ENCODE peak calls at places on chromosomes 11 and 22, in nine cellular contexts. Y is AG10803, W is iPS DF 6.9, Z is ascending aorta, H is SK-N-SH, T is AG04450, V is mammary epithelial cell, X is SJSA1, J is left lung. I is an unnamed sample.

GRCh38 chr22:40238425-40239344 is 61.0 kb downstream of the TNRC6B start:
- DNase-seq in V (peak; percentile 87), X (peak; percentile 78), T (peak; percentile 11), Y (peak; percentile 72), H (no peak), W (no peak), Z (no peak), J (no peak), I (peak; percentile 62)

GRCh38 chr22:39868741-39869140 is 24.8 kb downstream of the ENTHD1 start:
- DNase-seq in V (no peak), H (no peak), W (no peak), Y (no peak), T (no peak), Z (no peak), J (no peak), X (no peak), I (no peak)

GRCh38 chr11:2137202-2138071 is 1.8 kb downstream of the IGF2 start:
- DNase-seq in J (peak; percentile 76), W (no peak), Z (no peak), H (peak; percentile 95), X (peak; percentile 90), Y (peak; percentile 25), V (peak; percentile 20), T (peak; percentile 37), I (peak; percentile 78)

GRCh38 chr22:24200616-24201212 is 19.4 kb downstream of the SUSD2 start:
- DNase-seq in Z (no peak), W (no peak), V (peak; percentile 74), X (peak; percentile 76), Y (peak; percentile 80), H (peak; percentile 6), T (no peak), J (no peak), I (peak; percentile 48)

GRCh38 chr11:35893796-35894475 is 49.9 kb upstream of the LDLRAD3 start:
- DNase-seq in T (peak; percentile 21), V (peak; percentile 98), Y (peak; percentile 11), W (no peak), J (no peak), Z (no peak), X (no peak), H (no peak), I (peak; percentile 64)

GRCh38 chr11:33248416-33248957 is 8.7 kb upstream of the HIPK3 start:
- DNase-seq in H (no peak), J (no peak), V (peak; percentile 48), T (peak; percentile 20), Y (peak; percentile 86), X (no peak), W (no peak), Z (no peak), I (no peak)

GRCh38 chr11:83611616-83612015 is 325.4 kb upstream of the CCDC90B start:
- DNase-seq in J (no peak), W (no peak), Y (no peak), T (no peak), H (no peak), X (no peak), Z (no peak), V (no peak), I (no peak)

GRCh38 chr22:35446365-35446764 is 46.4 kb downstream of the MCM5 start:
- DNase-seq in W (no peak), H (no peak), T (peak; percentile 77), Y (peak; percentile 60), Z (no peak), J (peak; percentile 65), X (peak; percentile 55), V (peak; percentile 91), I (peak; percentile 64)

GRCh38 chr11:62832346-62833234 is at the start of gene TEX54:
- DNase-seq in Y (peak; percentile 24), T (no peak), H (no peak), V (no peak), W (no peak), Z (peak; percentile 74), X (no peak), J (no peak), I (peak; percentile 74)

GRCh38 chr22:28896611-28897010 is 13.2 kb downstream of the ZNRF3 start:
- DNase-seq in T (no peak), Y (no peak), V (peak; percentile 26), X (no peak), W (no peak), H (no peak), J (no peak), Z (no peak), I (no peak)

GRCh38 chr11:86955111-86955673 is at the start of gene FZD4:
- DNase-seq in H (peak; percentile 98), Y (peak; percentile 86), V (peak; percentile 87), W (no peak), X (peak; percentile 51), J (peak; percentile 94), Z (peak; percentile 93), T (peak; percentile 50), I (peak; percentile 97)

DNA sequence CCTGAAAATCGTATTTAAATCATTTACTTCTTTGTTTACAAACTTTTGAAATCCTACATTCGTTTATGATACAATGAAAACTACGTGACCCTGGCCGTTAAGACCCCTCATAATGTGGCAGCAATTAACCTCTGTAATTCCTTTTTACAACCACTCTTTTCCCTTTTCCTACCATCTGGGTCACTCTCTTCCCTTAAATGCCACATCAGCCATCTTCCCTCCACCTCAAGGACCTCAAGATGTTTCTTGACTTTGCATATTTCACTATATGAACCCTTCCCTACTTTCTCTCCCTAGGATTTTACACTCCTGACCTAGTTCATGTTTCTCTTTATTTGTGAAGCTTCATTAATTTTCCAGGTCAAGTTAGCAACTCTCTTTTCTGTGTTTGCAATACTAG is 26.8 kb downstream of the OR2AG2 start:
- DNase-seq in H (no peak), Z (no peak), W (no peak), J (no peak), T (no peak), Y (no peak), V (no peak), X (no peak), I (no peak)
- H3K4me3 ChIP-seq in H (no peak overlapping the region), Z (no peak overlapping the region), W (no peak overlapping the region), J (peak overlapping the region; percentile 35), T (no peak overlapping the region), Y (no peak overlapping the region), V (no peak overlapping the region), X (no peak overlapping the region), I (no peak overlapping the region)

GRCh38 chr11:116787436-116787785 is 412 bp downstream of the ZPR1 start:
- DNase-seq in W (no peak), Z (no peak), T (no peak), X (no peak), Y (no peak), H (no peak), V (no peak), J (no peak), I (peak; percentile 39)

GRCh38 chr11:116786966-116787365 is 857 bp downstream of the ZPR1 start:
- DNase-seq in W (no peak), X (no peak), H (peak; percentile 27), V (no peak), T (no peak), Z (no peak), J (no peak), Y (no peak), I (no peak)

GRCh38 chr11:116788534-116788933 is 711 bp upstream of the ZPR1 start:
- DNase-seq in X (no peak), Z (no peak), J (no peak), W (no peak), V (no peak), Y (no peak), T (no peak), H (peak; percentile 26), I (no peak)

GRCh38 chr11:116787786-116788486 is at the start of gene ZPR1:
- DNase-seq in Z (peak; percentile 91), J (peak; percentile 97), W (no peak), V (peak; percentile 55), T (no peak), X (peak; percentile 59), Y (peak; percentile 65), H (peak; percentile 96), I (peak; percentile 87)

DNA sequence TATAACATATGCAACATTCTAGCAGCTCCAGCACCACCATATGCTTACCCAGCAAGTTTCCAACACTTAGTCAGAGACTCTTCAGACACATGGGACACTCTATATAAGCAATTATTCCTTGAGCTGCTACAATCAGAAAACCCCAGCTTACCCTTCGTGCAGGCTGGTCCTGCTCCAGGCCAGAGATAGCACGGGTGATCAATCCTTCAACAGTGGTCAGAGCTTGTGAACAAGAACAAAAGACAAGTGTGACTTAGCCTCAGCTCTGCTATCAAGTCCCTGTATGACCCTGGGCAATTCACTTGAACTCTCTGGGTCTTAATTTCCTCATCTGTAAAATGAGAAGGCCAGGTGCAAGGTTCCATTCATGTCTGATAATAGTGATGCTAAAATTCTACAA is 1.5 kb downstream of the ZPR1 start:
- DNase-seq in W (no peak), T (no peak), Y (no peak), V (no peak), X (no peak), J (no peak), Z (no peak), H (no peak), I (no peak)
- H3K4me3 ChIP-seq in W (no peak overlapping the region), T (peak overlapping the region; percentile 89), Y (no peak overlapping the region), V (peak overlapping the region; percentile 83), X (no peak overlapping the region), J (peak overlapping the region; percentile 71), Z (peak overlapping the region; percentile 93), H (peak overlapping the region; percentile 75), I (no peak overlapping the region)

GRCh38 chr22:36493690-36494110 is 12.3 kb upstream of the TXN2 start:
- DNase-seq in H (no peak), T (no peak), Y (no peak), W (no peak), J (peak; percentile 82), V (no peak), X (no peak), Z (no peak), I (no peak)
- H3K4me3 ChIP-seq in H (no peak overlapping the region), T (no peak overlapping the region), Y (no peak overlapping the region), W (no peak overlapping the region), J (no peak overlapping the region), V (no peak overlapping the region), X (no peak overlapping the region), Z (no peak overlapping the region), I (no peak overlapping the region)

GRCh38 chr22:27796118-27796517 is 5.4 kb downstream of the MN1 start:
- DNase-seq in V (no peak), T (no peak), X (no peak), H (no peak), Z (no peak), Y (no peak), W (no peak), J (no peak), I (no peak)

GRCh38 chr22:27794244-27794643 is 7.3 kb downstream of the MN1 start:
- DNase-seq in H (no peak), T (no peak), X (no peak), Y (no peak), V (no peak), J (no peak), Z (no peak), W (no peak), I (no peak)

GRCh38 chr22:27792452-27793165 is 8.9 kb downstream of the MN1 start:
- DNase-seq in Z (no peak), Y (no peak), W (no peak), X (no peak), V (no peak), T (no peak), H (no peak), J (no peak), I (no peak)

GRCh38 chr22:27796829-27797792 is 4.4 kb downstream of the MN1 start:
- DNase-seq in J (no peak), W (no peak), H (no peak), V (no peak), X (no peak), T (no peak), Y (no peak), Z (no peak), I (no peak)

DNA sequence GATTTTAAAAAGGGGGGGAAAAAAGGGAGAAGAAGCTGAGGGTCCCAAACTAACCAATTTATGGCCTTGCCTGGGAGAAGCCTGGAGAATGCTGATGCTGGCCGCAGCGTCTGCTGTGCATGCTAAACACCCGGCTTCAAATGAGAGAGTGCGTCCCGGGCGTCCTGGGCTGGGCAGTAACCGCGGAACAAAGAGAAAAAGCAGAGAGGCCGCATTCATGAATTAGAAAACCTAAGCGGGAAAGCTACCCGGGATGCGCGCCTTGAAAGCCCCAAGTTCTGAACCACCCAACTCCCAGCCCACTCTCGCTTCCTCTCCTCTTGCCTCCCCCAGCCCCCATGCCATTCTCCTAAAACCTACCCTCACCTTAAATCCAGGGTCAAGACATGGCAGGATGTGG is 6.5 kb downstream of the MN1 start:
- DNase-seq in T (no peak), V (no peak), Y (no peak), X (no peak), Z (no peak), W (no peak), H (no peak), J (no peak), I (no peak)
- H3K4me3 ChIP-seq in T (no peak overlapping the region), V (no peak overlapping the region), Y (peak overlapping the region; percentile 58), X (no peak overlapping the region), Z (peak overlapping the region; percentile 77), W (peak overlapping the region; percentile 2), H (no peak overlapping the region), J (no peak overlapping the region), I (no peak overlapping the region)

I was measured in foreskin fibroblast.